ENCODE peak calls at places on chromosomes 5 and 9, in seven cellular contexts. N is ovary, S is lower leg skin, W is esophagus squamous epithelium, M is prostate gland, G is heart left ventricle, Z is spleen. O is an unnamed sample.

GRCh38 chr9:108297025-108297424 is 558.8 kb downstream of the ACTL7B start:
- DNase-seq in S (peak), N (no peak), G (no peak), Z (no peak), W (no peak), M (no peak), O (no peak)

GRCh38 chr5:73684691-73685090 is 58.7 kb downstream of the ARHGEF28 start:
- DNase-seq in S (no peak), Z (no peak), W (no peak), N (no peak), M (no peak), G (no peak), O (no peak)

GRCh38 chr9:36665921-36666429 is 93.3 kb downstream of the MELK start:
- DNase-seq in N (no peak), Z (no peak), W (no peak), S (no peak), M (no peak), G (no peak), O (no peak)

GRCh38 chr9:96209407-96210031 is 92.5 kb downstream of the HSD17B3 start:
- DNase-seq in Z (no peak), N (no peak), G (no peak), M (no peak), W (no peak), S (peak), O (no peak)

GRCh38 chr5:68389618-68390017 is 174.1 kb downstream of the PIK3R1 start:
- DNase-seq in W (no peak), Z (no peak), S (no peak), M (no peak), N (no peak), G (no peak), O (no peak)

GRCh38 chr9:136754626-136755284 is 3.3 kb downstream of the LCN8 start:
- DNase-seq in S (no peak), W (no peak), G (no peak), M (no peak), N (no peak), Z (no peak), O (no peak)

GRCh38 chr5:134139891-134140469 is 25.5 kb downstream of the TCF7 start:
- DNase-seq in M (no peak), S (peak), G (no peak), N (peak), Z (peak), W (no peak), O (no peak)

GRCh38 chr5:74394543-74394923 is 246.0 kb downstream of the ENC1 start:
- DNase-seq in S (no peak), Z (no peak), W (no peak), M (no peak), G (no peak), N (no peak), O (no peak)

GRCh38 chr5:124061663-124062062 is 549.7 kb downstream of the CSNK1G3 start:
- DNase-seq in G (no peak), S (no peak), Z (no peak), M (peak), N (no peak), W (no peak), O (no peak)

GRCh38 chr5:147408980-147409379 is 100.9 kb downstream of the DPYSL3 start:
- DNase-seq in M (no peak), G (no peak), N (no peak), Z (no peak), W (no peak), S (no peak), O (no peak)

GRCh38 chr5:112935675-112936074 is 13.6 kb upstream of the REEP5 start:
- DNase-seq in S (no peak), N (no peak), G (no peak), Z (no peak), W (no peak), M (no peak), O (no peak)

GRCh38 chr5:160486573-160486972 is 64.9 kb downstream of the PTTG1 start:
- DNase-seq in W (no peak), G (no peak), Z (no peak), M (no peak), S (no peak), N (no peak), O (no peak)

GRCh38 chr5:92372766-92373165 is 989.6 kb upstream of the ARRDC3 start:
- DNase-seq in N (no peak), S (no peak), Z (no peak), M (no peak), G (no peak), W (no peak), O (no peak)

GRCh38 chr5:181052928-181053759 is 13.1 kb downstream of the BTNL9 start:
- DNase-seq in G (no peak), W (no peak), N (peak), Z (peak), M (no peak), S (peak), O (no peak)

GRCh38 chr5:180314106-180314505 is 22.2 kb upstream of the MAPK9 start:
- DNase-seq in N (no peak), Z (no peak), S (no peak), M (no peak), W (no peak), G (no peak), O (no peak)

GRCh38 chr5:6623941-6624340 is 8.9 kb downstream of the NSUN2 start:
- DNase-seq in N (no peak), M (no peak), G (no peak), W (no peak), Z (no peak), S (no peak), O (no peak)

GRCh38 chr9:106587021-106587420 is 275.9 kb upstream of the ZNF462 start:
- DNase-seq in M (no peak), G (no peak), N (no peak), W (no peak), S (no peak), Z (no peak), O (no peak)

GRCh38 chr9:137630684-137631083 is 11.9 kb downstream of the EHMT1 start:
- DNase-seq in N (no peak), W (no peak), G (no peak), Z (no peak), M (no peak), S (no peak), O (no peak)

GRCh38 chr5:151696470-151697061 is 9.9 kb upstream of the SPARC start:
- DNase-seq in Z (no peak), N (peak), G (peak), M (no peak), S (peak), W (peak), O (peak)

GRCh38 chr9:93476924-93477323 is 23.5 kb upstream of the FAM120AOS start:
- DNase-seq in S (no peak), N (no peak), Z (no peak), G (no peak), W (no peak), M (no peak), O (no peak)

GRCh38 chr9:137293482-137294090 is 8.5 kb downstream of the NRARP start:
- DNase-seq in S (no peak), N (no peak), G (no peak), M (no peak), Z (no peak), W (no peak), O (no peak)

GRCh38 chr9:106035810-106036209 is 341.5 kb downstream of the TMEM38B start:
- DNase-seq in N (no peak), W (no peak), S (no peak), G (no peak), M (no peak), Z (no peak), O (no peak)

GRCh38 chr9:110797611-110798010 is 129.0 kb downstream of the MUSK start:
- DNase-seq in N (no peak), S (no peak), Z (no peak), W (no peak), G (no peak), M (no peak), O (no peak)

GRCh38 chr5:3597727-3598082 is 2.1 kb downstream of the IRX1 start:
- DNase-seq in M (no peak), S (no peak), N (no peak), Z (no peak), W (no peak), G (no peak), O (no peak)

GRCh38 chr9:136605966-136606365 is 56.8 kb upstream of the EGFL7 start:
- DNase-seq in Z (no peak), S (no peak), G (peak), N (no peak), M (no peak), W (no peak), O (no peak)

GRCh38 chr5:80463269-80463668 is 24.6 kb upstream of the FAM151B start:
- DNase-seq in Z (no peak), N (no peak), W (no peak), G (no peak), M (no peak), S (no peak), O (no peak)

GRCh38 chr5:154583545-154584168 is 105.6 kb upstream of the HAND1 start:
- DNase-seq in W (no peak), G (no peak), M (no peak), Z (no peak), N (no peak), S (no peak), O (peak)

GRCh38 chr5:58240286-58240685 is 219.6 kb downstream of the PLK2 start:
- DNase-seq in S (no peak), Z (no peak), M (no peak), G (no peak), W (no peak), N (no peak), O (no peak)

GRCh38 chr5:131609774-131610173 is 25.3 kb downstream of the RAPGEF6 start:
- DNase-seq in N (no peak), S (no peak), G (no peak), W (no peak), M (no peak), Z (no peak), O (no peak)

GRCh38 chr9:87713278-87713989 is 12.5 kb upstream of the CTSL start:
- DNase-seq in W (peak), N (peak), G (peak), Z (no peak), M (no peak), S (peak), O (peak)

GRCh38 chr5:107301959-107302840 is 368.5 kb downstream of the EFNA5 start:
- DNase-seq in G (no peak), W (no peak), S (no peak), Z (no peak), N (no peak), M (no peak), O (no peak)

GRCh38 chr5:168413062-168413461 is 73.2 kb upstream of the RARS1 start:
- DNase-seq in S (no peak), G (no peak), N (no peak), M (no peak), Z (peak), W (no peak), O (no peak)

GRCh38 chr5:153352685-153353219 is 137.7 kb upstream of the GRIA1 start:
- DNase-seq in Z (no peak), M (no peak), W (no peak), G (no peak), N (no peak), S (no peak), O (no peak)

GRCh38 chr9:125496313-125496838 is 210.6 kb downstream of the MAPKAP1 start:
- DNase-seq in Z (no peak), W (no peak), N (no peak), M (no peak), S (no peak), G (no peak), O (no peak)

GRCh38 chr9:125601986-125602385 is 105.0 kb downstream of the MAPKAP1 start:
- DNase-seq in N (no peak), W (no peak), G (no peak), M (no peak), Z (no peak), S (no peak), O (no peak)

GRCh38 chr5:139653616-139654015 is 5.5 kb downstream of the CXXC5 start:
- DNase-seq in N (no peak), W (no peak), M (no peak), S (no peak), G (no peak), Z (no peak), O (no peak)

GRCh38 chr5:179152941-179153340 is 92.8 kb downstream of the ZNF354C start:
- DNase-seq in G (no peak), N (no peak), Z (peak), M (no peak), W (no peak), S (no peak), O (no peak)

GRCh38 chr9:96022445-96023031 is 147.0 kb downstream of the ERCC6L2 start:
- DNase-seq in W (no peak), Z (peak), S (no peak), N (no peak), G (peak), M (no peak), O (no peak)

DNA sequence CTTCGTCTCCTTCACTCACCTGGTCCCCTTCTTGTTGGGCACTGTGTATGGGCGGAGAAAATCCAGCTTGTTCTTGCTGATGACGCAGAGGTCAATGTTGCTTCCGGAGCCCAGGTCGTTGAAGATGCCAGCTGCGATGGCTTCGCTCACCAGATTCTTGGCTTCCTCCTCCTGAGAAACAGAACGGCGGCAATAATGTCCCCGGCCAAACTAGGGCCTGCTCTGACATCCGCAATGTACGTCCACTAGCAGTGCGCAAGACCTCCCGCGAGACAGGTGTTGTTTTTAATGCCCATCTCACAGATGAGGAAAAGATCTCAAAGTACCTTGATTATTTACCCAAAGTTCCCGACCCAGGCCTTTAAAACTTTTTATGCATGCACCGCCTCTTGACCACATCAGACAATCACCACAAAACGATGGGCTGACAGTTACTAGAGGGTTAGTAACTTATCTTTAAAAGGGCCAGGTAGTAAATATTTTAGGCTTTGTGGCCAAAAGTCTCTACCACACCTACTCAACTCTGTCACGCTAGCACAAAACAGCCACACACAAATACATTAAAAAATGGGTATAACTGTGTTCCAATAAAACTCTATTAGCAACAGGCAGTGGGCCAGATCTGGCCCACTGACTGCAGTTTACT is 58.4 kb downstream of the PSMB7 start:
- DNase-seq in M (no peak), W (no peak), S (peak), Z (no peak), N (no peak), G (no peak), O (no peak)
- TF ChIP-seq POLR2A in M (no peak), W (no peak), S (no peak), Z (no peak), N (no peak), G (no peak), O (no peak)

GRCh38 chr5:172455511-172456061 is 1.3 kb upstream of the SH3PXD2B start:
- DNase-seq in N (peak), Z (no peak), W (no peak), M (no peak), S (peak), G (no peak), O (no peak)

GRCh38 chr5:172455087-172455381 is 709 bp upstream of the SH3PXD2B start:
- DNase-seq in G (no peak), N (no peak), Z (no peak), W (no peak), S (no peak), M (no peak), O (no peak)

GRCh38 chr5:172453206-172453985 is 929 bp downstream of the SH3PXD2B start:
- DNase-seq in Z (no peak), M (no peak), N (peak), G (no peak), W (no peak), S (peak), O (no peak)

GRCh38 chr5:172453986-172454354 is 355 bp downstream of the SH3PXD2B start:
- DNase-seq in N (peak), M (no peak), Z (no peak), W (no peak), S (peak), G (peak), O (no peak)

GRCh38 chr5:172454355-172455086 is at the start of gene SH3PXD2B:
- DNase-seq in N (peak), Z (peak), S (peak), M (peak), W (no peak), G (peak), O (peak)
- TF ChIP-seq POLR2A in N (peak), Z (no peak), S (no peak), M (peak), W (no peak), G (peak), O (peak)

DNA sequence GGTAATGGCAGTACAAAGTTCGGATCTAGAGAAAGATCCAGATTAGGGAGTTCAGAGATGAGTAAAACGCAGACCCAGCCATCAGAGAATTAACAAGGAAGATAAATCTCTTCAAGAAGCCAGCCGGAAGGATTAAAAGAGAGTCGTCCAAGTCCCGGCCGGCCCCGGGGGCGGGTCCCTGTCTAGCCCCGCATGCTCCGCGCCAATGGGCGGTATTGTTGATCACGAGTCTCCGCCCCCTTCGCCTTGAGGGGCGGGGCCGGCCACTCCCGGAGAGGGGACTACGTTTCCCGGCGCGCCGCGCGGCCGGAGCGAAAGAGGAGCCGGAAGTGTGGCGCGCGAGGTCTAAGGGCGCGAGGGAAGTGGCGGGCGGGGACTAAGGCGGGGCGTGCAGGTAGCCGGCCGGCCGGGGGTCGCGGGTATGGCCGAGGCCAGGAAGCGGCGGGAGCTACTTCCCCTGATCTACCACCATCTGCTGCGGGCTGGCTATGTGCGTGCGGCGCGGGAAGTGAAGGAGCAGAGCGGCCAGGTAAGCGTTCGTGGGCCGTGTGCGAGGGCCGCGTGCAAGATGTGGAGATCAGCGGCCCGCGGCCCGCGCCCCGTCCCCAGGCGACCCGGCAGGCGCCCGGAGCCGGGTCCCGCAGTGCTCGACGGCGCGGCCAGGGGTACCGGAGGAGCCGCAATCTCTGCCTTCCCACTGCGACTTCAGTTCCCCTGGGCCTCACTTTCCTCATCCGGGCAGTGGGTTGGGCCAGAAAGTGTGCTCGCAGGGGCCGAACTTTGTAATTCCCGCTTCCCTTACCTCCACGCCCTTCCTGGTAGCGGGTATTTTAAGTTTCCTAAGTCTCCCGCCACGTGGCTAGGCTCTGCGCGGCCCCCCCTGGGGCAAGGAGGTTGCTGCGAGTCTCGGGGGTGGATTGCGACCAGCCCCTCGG is at the start of gene TCOF1:
- DNase-seq in Z (peak), M (peak), W (peak), G (peak), N (peak), S (peak), O (peak)
- TF ChIP-seq POLR2A in Z (no peak), M (peak), W (no peak), G (no peak), N (peak), S (no peak), O (peak)

GRCh38 chr9:15498246-15499018 is 12.3 kb downstream of the PSIP1 start:
- DNase-seq in W (no peak), M (no peak), N (no peak), G (no peak), Z (no peak), S (no peak), O (no peak)

GRCh38 chr9:15491950-15492349 is 18.8 kb downstream of the PSIP1 start:
- DNase-seq in W (no peak), Z (no peak), G (no peak), N (no peak), S (no peak), M (no peak), O (no peak)

DNA sequence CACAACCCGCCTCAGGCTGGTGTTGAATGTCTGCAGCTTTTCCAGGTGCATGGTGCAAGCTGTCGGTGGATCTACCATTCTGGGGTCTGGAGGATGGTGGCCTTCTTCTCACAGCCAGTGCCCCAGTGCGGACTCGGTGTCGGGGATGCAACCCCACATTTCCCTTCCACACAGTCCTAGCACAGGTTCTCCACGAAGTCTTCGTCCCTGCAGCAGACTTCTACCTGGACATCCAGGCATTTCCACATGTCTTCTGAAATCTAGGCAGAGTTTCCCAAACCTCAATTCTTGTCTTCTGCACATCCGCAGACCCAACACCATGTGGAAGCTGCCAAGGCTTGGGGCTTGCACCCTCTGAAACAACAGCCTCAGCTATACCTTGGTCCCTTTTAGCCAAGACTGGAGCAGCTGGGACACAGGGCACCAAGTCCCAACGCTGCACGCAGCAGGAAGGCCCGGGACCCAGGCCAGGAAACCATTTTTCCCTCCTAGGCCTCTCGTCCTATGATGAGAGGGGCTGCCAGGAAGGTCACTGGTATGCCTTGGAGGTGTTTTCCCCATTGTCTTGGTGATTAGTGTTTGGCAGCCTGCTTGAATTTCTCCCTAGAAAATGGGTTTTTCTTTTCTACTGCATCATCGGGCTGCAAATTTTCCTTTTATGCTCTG is 18.2 kb downstream of the PSIP1 start:
- DNase-seq in M (no peak), G (no peak), W (no peak), S (no peak), Z (no peak), N (no peak), O (no peak)
- TF ChIP-seq POLR2A in M (no peak), G (no peak), W (no peak), S (no peak), Z (no peak), N (no peak), O (no peak)